ENCODE peak calls at places on chromosomes 16 and 17, in four cellular contexts. E is CD4-positive, alpha-beta T cell; V is epithelial cell of esophagus; M is retinal pigment epithelial cell. A is an unnamed sample.

GRCh38 chr17:75412455-75413317 is 7.2 kb upstream of the GRB2 start:
- DNase-seq in V (peak), E (peak), M (no peak), A (no peak)

GRCh38 chr17:43848601-43849000 is 1.6 kb downstream of the CD300LG start:
- DNase-seq in M (no peak), E (no peak), V (no peak), A (no peak)

GRCh38 chr16:79037429-79038373 is 562.8 kb downstream of the MAF start:
- DNase-seq in V (no peak), E (no peak), M (no peak), A (no peak)

GRCh38 chr16:23317751-23318150 is 15.6 kb downstream of the SCNN1B start:
- DNase-seq in M (no peak), E (no peak), V (no peak), A (no peak)

GRCh38 chr16:71345031-71345430 is 13.5 kb upstream of the CALB2 start:
- DNase-seq in E (no peak), V (no peak), M (no peak), A (no peak)

GRCh38 chr16:16861546-16861945 is 482.6 kb downstream of the NPIPA7 start:
- DNase-seq in E (peak), M (no peak), V (peak), A (peak)

GRCh38 chr17:19656336-19656735 is 7.8 kb downstream of the ALDH3A2 start:
- DNase-seq in V (no peak), E (no peak), M (no peak), A (no peak)

GRCh38 chr16:80931985-80932720 is 74.5 kb downstream of the CMC2 start:
- DNase-seq in V (peak), E (no peak), M (peak), A (no peak)

GRCh38 chr17:74569392-74570003 is 2.2 kb upstream of the CD300H start:
- DNase-seq in M (peak), V (peak), E (no peak), A (no peak)

GRCh38 chr17:10888858-10889257 is 51.0 kb upstream of the PIRT start:
- DNase-seq in M (no peak), V (no peak), E (no peak), A (no peak)

GRCh38 chr16:85863384-85863774 is 35.6 kb upstream of the IRF8 start:
- DNase-seq in V (no peak), E (no peak), M (no peak), A (no peak)

GRCh38 chr17:57527437-57528083 is 217.5 kb downstream of the CCDC182 start:
- DNase-seq in V (no peak), E (no peak), M (no peak), A (no peak)

GRCh38 chr17:57875109-57876022 is 25.5 kb upstream of the MRPS23 start:
- DNase-seq in M (peak), V (peak), E (no peak), A (no peak)

GRCh38 chr16:87794485-87795078 is 28.8 kb upstream of the KLHDC4 start:
- DNase-seq in M (no peak), E (no peak), V (no peak), A (no peak)

GRCh38 chr17:50437409-50437808 is 11.4 kb downstream of the ACSF2 start:
- DNase-seq in V (no peak), M (no peak), E (no peak), A (no peak)

GRCh38 chr16:73054732-73055481 is 7.0 kb upstream of the ZFHX3 start:
- DNase-seq in E (no peak), V (peak), M (no peak), A (no peak)

GRCh38 chr17:61361084-61361483 is 38.6 kb upstream of the TBX2 start:
- DNase-seq in M (peak), E (no peak), V (peak), A (no peak)

GRCh38 chr16:88527937-88528743 is 42.1 kb upstream of the ZC3H18 start:
- DNase-seq in V (no peak), E (no peak), M (no peak), A (no peak)

GRCh38 chr17:40361063-40361924 is 3.2 kb downstream of the GJD3 start:
- DNase-seq in M (no peak), E (no peak), V (no peak), A (no peak)

GRCh38 chr17:66469088-66469442 is 166.7 kb downstream of the PRKCA start:
- DNase-seq in M (no peak), V (no peak), E (no peak), A (no peak)

GRCh38 chr17:47720754-47721533 is 12.1 kb upstream of the TBX21 start:
- DNase-seq in M (no peak), E (peak), V (peak), A (no peak)

GRCh38 chr16:56732832-56733231 is 2.9 kb downstream of the NUP93 start:
- DNase-seq in M (no peak), E (no peak), V (no peak), A (no peak)

GRCh38 chr16:85080923-85081498 is 31.3 kb downstream of the CIBAR2 start:
- DNase-seq in E (no peak), M (no peak), V (no peak), A (no peak)

GRCh38 chr17:63191610-63192009 is 225.6 kb downstream of the TANC2 start:
- DNase-seq in V (no peak), M (no peak), E (no peak), A (no peak)

GRCh38 chr17:45135978-45136791 is 698 bp downstream of the ACBD4 start:
- DNase-seq in M (no peak), V (no peak), E (no peak), A (no peak)

GRCh38 chr17:28230011-28230410 is 89.0 kb upstream of the TMEM97 start:
- DNase-seq in M (no peak), E (no peak), V (no peak), A (no peak)

GRCh38 chr17:50360716-50361115 is 12.3 kb downstream of the MRPL27 start:
- DNase-seq in M (no peak), E (no peak), V (no peak), A (no peak)

GRCh38 chr17:48587276-48588073 is 2.6 kb downstream of the HOXB3 start:
- DNase-seq in M (no peak), E (no peak), V (no peak), A (no peak)

GRCh38 chr16:81558444-81559175 is 114.0 kb downstream of the CMIP start:
- DNase-seq in M (no peak), V (peak), E (no peak), A (no peak)

GRCh38 chr16:10851512-10851911 is 25.5 kb upstream of the CIITA start:
- DNase-seq in M (no peak), E (no peak), V (no peak), A (no peak)

GRCh38 chr17:67364847-67365761 is 1.3 kb downstream of the PSMD12 start:
- DNase-seq in V (no peak), E (no peak), M (no peak), A (no peak)

GRCh38 chr17:34902761-34903325 is 58.4 kb downstream of the CCT6B start:
- DNase-seq in V (no peak), E (no peak), M (no peak), A (no peak)

GRCh38 chr17:28343491-28343932 is 8.0 kb downstream of the TNFAIP1 start:
- DNase-seq in M (no peak), V (peak), E (no peak), A (no peak)

GRCh38 chr17:69945698-69946185 is 129.3 kb upstream of the KCNJ16 start:
- DNase-seq in M (peak), V (no peak), E (no peak), A (no peak)

GRCh38 chr17:7782237-7782636 is 51.8 kb upstream of the KDM6B start:
- DNase-seq in E (no peak), M (peak), V (peak), A (no peak)
- TF ChIP-seq CTCF in E (no peak), M (peak), V (no peak), A (peak)

GRCh38 chr17:6780886-6781285 is 4.9 kb downstream of the FBXO39 start:
- DNase-seq in V (no peak), E (no peak), M (no peak), A (no peak)

GRCh38 chr17:6782244-6782643 is 6.2 kb downstream of the FBXO39 start:
- DNase-seq in V (no peak), M (no peak), E (no peak), A (no peak)

GRCh38 chr17:6789146-6789545 is 13.1 kb downstream of the FBXO39 start:
- DNase-seq in V (peak), E (no peak), M (no peak), A (no peak)

GRCh38 chr17:6787081-6787693 is 11.2 kb downstream of the FBXO39 start:
- DNase-seq in V (peak), M (no peak), E (no peak), A (no peak)

DNA sequence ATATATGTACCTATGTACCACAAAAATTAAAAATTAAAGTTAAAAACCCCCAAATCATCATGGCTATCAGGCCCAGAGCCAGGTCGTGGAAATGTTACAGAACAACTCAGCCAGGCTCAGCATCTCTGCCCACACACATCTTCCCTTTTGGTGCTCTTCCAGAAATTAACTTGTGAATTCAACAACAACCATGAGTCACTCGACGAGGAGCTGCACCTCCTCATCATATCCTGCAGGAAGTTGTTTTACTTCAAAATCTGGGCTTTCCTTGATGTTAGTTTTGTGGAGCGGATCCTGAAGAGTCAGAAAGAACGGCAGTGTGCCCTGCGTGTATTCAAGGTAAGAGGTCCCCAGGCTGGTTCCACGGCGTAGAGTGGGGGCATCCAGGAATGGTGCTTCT is 10.6 kb downstream of the FBXO39 start:
- DNase-seq in E (no peak), V (peak), M (no peak), A (no peak)
- TF ChIP-seq CTCF in E (no peak), V (peak), M (no peak), A (no peak)

DNA sequence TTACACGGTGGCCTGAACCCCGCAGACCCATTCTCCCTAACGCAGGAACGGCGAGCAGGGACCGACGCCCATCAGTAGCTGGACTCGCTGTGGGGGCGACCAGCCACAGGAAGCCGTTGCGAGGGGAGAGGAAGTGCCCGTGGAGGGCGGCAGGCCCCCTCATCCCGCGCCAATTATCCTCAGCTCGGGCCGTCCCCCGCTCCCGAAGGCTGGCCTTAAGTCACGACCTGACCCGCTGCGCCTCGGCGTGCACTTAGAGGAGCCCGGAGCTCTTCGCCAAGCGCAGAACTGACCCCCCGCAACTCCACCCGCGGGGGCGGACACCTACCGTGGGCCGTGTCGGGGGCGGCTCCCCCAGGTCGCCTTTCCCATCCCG is 401 bp downstream of the ARL16 start:
- DNase-seq in E (no peak), M (no peak), V (no peak), A (no peak)
- TF ChIP-seq CTCF in E (no peak), M (no peak), V (no peak), A (no peak)

GRCh38 chr17:31477417-31478055 is 86.1 kb downstream of the RAB11FIP4 start:
- DNase-seq in M (no peak), V (no peak), E (no peak), A (no peak)
- TF ChIP-seq CTCF in M (no peak), V (no peak), E (no peak), A (no peak)

GRCh38 chr16:22123146-22123545 is 30.8 kb downstream of the VWA3A start:
- DNase-seq in M (no peak), E (no peak), V (peak), A (no peak)
- TF ChIP-seq CTCF in M (no peak), E (no peak), V (no peak), A (no peak)

GRCh38 chr16:2150418-2151187 is 2.2 kb downstream of the RAB26 start:
- DNase-seq in V (peak), E (no peak), M (no peak), A (no peak)
- TF ChIP-seq CTCF in V (peak), E (no peak), M (peak), A (no peak)

DNA sequence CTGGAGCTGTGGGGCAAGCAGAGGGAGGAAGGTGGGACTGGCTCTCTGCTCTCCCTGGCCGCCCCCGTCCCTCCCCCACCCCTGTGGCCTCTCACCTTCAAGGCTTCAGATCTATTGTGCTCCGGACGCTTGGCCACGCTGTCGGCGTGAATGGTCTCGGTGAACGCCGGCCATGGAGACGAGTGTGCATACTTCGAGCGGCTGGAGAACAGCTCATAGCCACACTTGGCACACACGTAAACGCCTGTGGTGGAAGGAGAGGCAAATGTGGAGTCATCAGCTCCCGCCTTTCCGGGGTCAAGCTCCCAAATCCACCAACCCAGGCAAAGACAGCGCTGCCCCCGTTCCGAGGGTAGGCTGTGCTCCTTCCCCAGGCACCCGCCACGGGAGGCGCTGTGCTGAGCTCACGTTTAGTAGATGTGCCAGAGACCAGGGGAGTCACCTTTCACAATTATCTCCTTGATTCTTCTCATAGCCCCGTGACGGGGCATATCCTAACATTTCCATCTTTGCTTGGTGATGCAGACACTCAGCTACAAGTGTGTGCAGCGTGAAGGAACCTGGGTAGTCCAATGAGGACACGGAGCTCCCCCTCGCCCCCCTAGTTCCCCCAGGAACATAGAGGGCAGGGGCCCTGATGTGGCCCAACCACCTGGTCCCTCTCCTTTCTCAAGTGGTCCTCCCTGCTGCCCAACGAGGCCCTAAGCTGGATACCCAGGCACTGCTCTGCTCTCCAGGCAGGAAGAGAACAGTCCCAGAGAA is 1.7 kb downstream of the MSRB1 start:
- DNase-seq in M (no peak), V (no peak), E (no peak), A (no peak)
- TF ChIP-seq CTCF in M (no peak), V (no peak), E (no peak), A (no peak)

A was measured in GM12864.